ENCODE peak calls at places on chromosomes 5 and 9, in six cellular contexts. E, I, Z, B, J and L are unnamed samples.

GRCh38 chr9:133946840-133947486 is 45.2 kb downstream of the VAV2 start:
- DNase-seq in I (no peak), E (no peak), Z (no peak), J (no peak), B (no peak), L (no peak)

GRCh38 chr9:107210775-107211174 is 72.3 kb upstream of the RAD23B start:
- DNase-seq in Z (no peak), J (no peak), I (no peak), B (no peak), E (no peak), L (no peak)

GRCh38 chr5:142426676-142427364 is 102.0 kb upstream of the SPRY4 start:
- DNase-seq in J (no peak), Z (no peak), B (no peak), I (no peak), E (no peak), L (no peak)

GRCh38 chr5:119274767-119275130 is 81.1 kb upstream of the TNFAIP8 start:
- DNase-seq in J (no peak), B (no peak), E (peak; percentile 36), Z (no peak), I (peak; percentile 58), L (no peak)

GRCh38 chr5:2071562-2071961 is 188.8 kb upstream of the IRX4 start:
- DNase-seq in E (no peak), I (no peak), B (no peak), Z (no peak), J (no peak), L (no peak)

GRCh38 chr5:126339215-126339805 is 83.9 kb upstream of the GRAMD2B start:
- DNase-seq in Z (no peak), B (no peak), J (peak; percentile 65), I (peak; percentile 74), E (peak; percentile 58), L (peak; percentile 3)

GRCh38 chr9:34124103-34124502 is 2.4 kb downstream of the DCAF12 start:
- DNase-seq in Z (no peak), B (no peak), E (no peak), I (peak; percentile 55), J (peak; percentile 17), L (no peak)

GRCh38 chr5:143217065-143217803 is 186.3 kb downstream of the NR3C1 start:
- DNase-seq in I (no peak), E (peak; percentile 23), J (no peak), Z (no peak), B (no peak), L (no peak)

GRCh38 chr9:80090317-80090716 is 518.6 kb downstream of the TLE4 start:
- DNase-seq in E (no peak), B (no peak), J (no peak), Z (no peak), I (no peak), L (no peak)

GRCh38 chr9:6383551-6384225 is 29.3 kb upstream of the UHRF2 start:
- DNase-seq in B (no peak), E (no peak), I (no peak), J (no peak), Z (no peak), L (no peak)

GRCh38 chr5:74631088-74631960 is 9.2 kb downstream of the ENC1 start:
- DNase-seq in E (peak; percentile 95), I (peak; percentile 83), J (no peak), Z (no peak), B (no peak), L (no peak)

GRCh38 chr9:77800924-77801551 is 152.9 kb upstream of the GNA14 start:
- DNase-seq in Z (no peak), E (no peak), I (no peak), J (no peak), B (no peak), L (no peak)

GRCh38 chr5:122901346-122901745 is 55.9 kb downstream of the SNX24 start:
- DNase-seq in J (no peak), E (no peak), B (no peak), I (no peak), Z (no peak), L (no peak)

GRCh38 chr9:852539-852938 is 11.0 kb downstream of the DMRT1 start:
- DNase-seq in J (no peak), Z (no peak), B (no peak), E (no peak), I (no peak), L (no peak)

GRCh38 chr9:104896131-104896530 is 31.8 kb downstream of the ABCA1 start:
- DNase-seq in E (no peak), J (no peak), I (no peak), B (no peak), Z (no peak), L (no peak)

GRCh38 chr9:80811003-80811402 is 878.3 kb downstream of the TLE1 start:
- DNase-seq in J (no peak), I (no peak), E (no peak), Z (no peak), B (no peak), L (no peak)

GRCh38 chr5:36068751-36069281 is 2.1 kb upstream of the UGT3A2 start:
- DNase-seq in B (no peak), J (no peak), Z (no peak), E (no peak), I (no peak), L (no peak)

GRCh38 chr9:129291041-129291501 is 113.0 kb upstream of the IER5L start:
- DNase-seq in I (no peak), E (no peak), J (no peak), B (no peak), Z (peak; percentile 54), L (no peak)

GRCh38 chr5:36238896-36239295 is 2.8 kb downstream of the NADK2 start:
- DNase-seq in J (no peak), Z (no peak), E (no peak), B (no peak), I (no peak), L (no peak)

DNA sequence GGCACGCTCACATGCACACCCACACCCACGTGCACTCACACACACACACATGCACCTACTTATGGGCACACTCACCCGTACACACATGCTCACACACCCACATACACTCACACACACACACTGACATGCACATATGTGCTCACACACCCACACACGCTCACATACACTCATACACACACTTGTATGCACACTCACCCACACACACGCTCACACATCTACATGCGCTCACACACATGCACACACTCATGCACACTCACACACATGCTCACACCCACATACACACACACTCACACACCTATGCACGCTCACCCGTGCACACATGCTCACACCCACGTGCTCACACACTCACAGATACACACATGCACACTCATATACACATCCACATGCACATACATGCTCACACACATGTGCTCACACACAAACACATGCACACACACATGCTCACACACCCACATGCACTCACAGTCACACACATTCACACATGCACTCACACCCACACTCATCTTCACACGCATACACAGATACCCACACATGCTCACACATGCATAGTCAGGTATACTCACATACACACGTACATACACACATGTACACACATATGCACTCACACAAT is 138.3 kb downstream of the OLFM1 start:
- DNase-seq in J (no peak), I (no peak), Z (no peak), B (no peak), E (no peak), L (no peak)
- H3K27ac ChIP-seq in J (no peak overlapping the region), I (no peak overlapping the region), Z (no peak overlapping the region), B (no peak overlapping the region), E (no peak overlapping the region), L (no peak overlapping the region)

DNA sequence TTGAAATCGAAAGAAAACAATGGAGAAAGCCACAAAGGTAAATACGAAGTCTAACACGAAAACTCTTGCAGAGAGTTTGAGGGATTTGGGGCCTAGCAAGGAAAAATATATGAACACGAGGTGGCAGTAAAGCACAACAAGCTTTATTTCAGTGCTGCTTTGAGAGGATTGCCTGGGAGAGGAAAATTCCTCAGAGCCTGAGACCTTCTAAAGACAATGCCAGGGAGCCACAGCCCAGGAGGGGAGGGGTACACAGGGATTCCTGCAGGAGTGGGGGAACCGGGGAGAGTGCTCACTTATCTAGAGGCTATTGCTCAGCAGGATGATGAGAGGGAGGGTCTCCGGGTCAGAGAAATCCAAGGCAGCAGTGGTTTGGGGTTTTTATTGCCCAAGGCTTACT is 134.9 kb upstream of the ADCY2 start:
- DNase-seq in E (peak; percentile 99), B (peak; percentile 93), I (peak; percentile 24), J (peak; percentile 31), Z (no peak), L (no peak)
- H3K27ac ChIP-seq in E (peak overlapping the region; percentile 72), B (no peak overlapping the region), I (no peak overlapping the region), J (no peak overlapping the region), Z (no peak overlapping the region), L (no peak overlapping the region)

GRCh38 chr5:3613726-3614125 is 18.1 kb downstream of the IRX1 start:
- DNase-seq in E (no peak), B (no peak), J (no peak), I (no peak), Z (no peak), L (no peak)
- H3K27ac ChIP-seq in E (no peak overlapping the region), B (no peak overlapping the region), J (no peak overlapping the region), I (no peak overlapping the region), Z (no peak overlapping the region), L (no peak overlapping the region)

DNA sequence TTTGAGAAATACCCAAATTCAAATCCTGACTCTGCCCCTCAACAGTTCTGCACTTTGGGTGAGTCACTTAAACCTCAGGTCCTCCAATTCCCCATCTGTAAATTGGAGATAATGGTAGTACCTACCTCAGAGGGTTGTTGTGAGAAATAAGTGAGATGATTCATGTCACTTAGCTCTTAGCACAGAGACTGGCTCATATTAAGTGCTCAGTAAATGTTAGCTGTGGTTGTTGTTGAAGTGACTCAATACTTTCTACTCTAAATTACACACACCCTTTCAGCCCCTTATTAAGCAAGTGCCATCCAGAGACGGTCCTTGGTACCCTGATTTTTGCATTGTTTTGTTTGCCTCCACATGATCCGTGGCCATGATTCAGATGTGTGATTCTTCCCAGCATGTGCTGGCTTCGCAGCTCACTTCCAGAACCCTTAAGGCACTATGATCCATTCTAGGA is 5.3 kb downstream of the SH3RF2 start:
- DNase-seq in E (no peak), I (no peak), J (no peak), Z (no peak), B (no peak), L (no peak)
- H3K27ac ChIP-seq in E (no peak overlapping the region), I (no peak overlapping the region), J (no peak overlapping the region), Z (no peak overlapping the region), B (no peak overlapping the region), L (no peak overlapping the region)

GRCh38 chr5:41526699-41527098 is 16.3 kb upstream of the PLCXD3 start:
- DNase-seq in Z (no peak), E (peak; percentile 43), B (no peak), I (no peak), J (no peak), L (no peak)
- H3K27ac ChIP-seq in Z (no peak overlapping the region), E (no peak overlapping the region), B (no peak overlapping the region), I (no peak overlapping the region), J (no peak overlapping the region), L (no peak overlapping the region)